ENCODE peak calls at places on chromosomes 11 and 22, in seven cellular contexts. One of them, this sample, is unnamed.

GRCh38 chr11:58133329-58134076 is 8.2 kb upstream of the OR9I1 start:
- DNase-seq in stimulated activated CD4-positive, alpha-beta T cell treated with anti-CD3 and anti-CD28 coated beads, Interleukin-12 subunit alpha, Interleukin-12 subunit beta, amount 100 ng/mL, for 48 hours: no peak
- DNase-seq in epithelial cell of prostate: peak; percentile 12
- DNase-seq in activated CD4-positive, CD25-positive, alpha-beta regulatory T cell treated with anti-CD3 and anti-CD28 coated beads, Interleukin-2, amount 50 U/mL, for 16 hours: no peak
- DNase-seq in NCI-H146: no peak
- DNase-seq in iris pigment epithelial cell: no peak
- DNase-seq in brain microvascular endothelial cell: no peak
- DNase-seq in this sample: no peak

GRCh38 chr11:76054330-76054729 is 152.0 kb downstream of the WNT11 start:
- DNase-seq in stimulated activated CD4-positive, alpha-beta T cell treated with anti-CD3 and anti-CD28 coated beads, Interleukin-12 subunit alpha, Interleukin-12 subunit beta, amount 100 ng/mL, for 48 hours: no peak
- DNase-seq in epithelial cell of prostate: no peak
- DNase-seq in activated CD4-positive, CD25-positive, alpha-beta regulatory T cell treated with anti-CD3 and anti-CD28 coated beads, Interleukin-2, amount 50 U/mL, for 16 hours: no peak
- DNase-seq in NCI-H146: no peak
- DNase-seq in iris pigment epithelial cell: no peak
- DNase-seq in brain microvascular endothelial cell: no peak
- DNase-seq in this sample: no peak

GRCh38 chr11:121864660-121865059 is 251.4 kb downstream of the BLID start:
- DNase-seq in stimulated activated CD4-positive, alpha-beta T cell treated with anti-CD3 and anti-CD28 coated beads, Interleukin-12 subunit alpha, Interleukin-12 subunit beta, amount 100 ng/mL, for 48 hours: no peak
- DNase-seq in epithelial cell of prostate: no peak
- DNase-seq in activated CD4-positive, CD25-positive, alpha-beta regulatory T cell treated with anti-CD3 and anti-CD28 coated beads, Interleukin-2, amount 50 U/mL, for 16 hours: no peak
- DNase-seq in NCI-H146: no peak
- DNase-seq in iris pigment epithelial cell: no peak
- DNase-seq in brain microvascular endothelial cell: no peak
- DNase-seq in this sample: no peak

GRCh38 chr22:37777122-37777687 is 30.5 kb upstream of the GCAT start:
- DNase-seq in stimulated activated CD4-positive, alpha-beta T cell treated with anti-CD3 and anti-CD28 coated beads, Interleukin-12 subunit alpha, Interleukin-12 subunit beta, amount 100 ng/mL, for 48 hours: no peak
- DNase-seq in epithelial cell of prostate: peak; percentile 98
- DNase-seq in activated CD4-positive, CD25-positive, alpha-beta regulatory T cell treated with anti-CD3 and anti-CD28 coated beads, Interleukin-2, amount 50 U/mL, for 16 hours: no peak
- DNase-seq in NCI-H146: peak; percentile 29
- DNase-seq in iris pigment epithelial cell: peak; percentile 55
- DNase-seq in brain microvascular endothelial cell: peak; percentile 49
- DNase-seq in this sample: no peak

GRCh38 chr22:23698094-23698493 is 7.3 kb downstream of the RGL4 start:
- DNase-seq in stimulated activated CD4-positive, alpha-beta T cell treated with anti-CD3 and anti-CD28 coated beads, Interleukin-12 subunit alpha, Interleukin-12 subunit beta, amount 100 ng/mL, for 48 hours: no peak
- DNase-seq in epithelial cell of prostate: no peak
- DNase-seq in activated CD4-positive, CD25-positive, alpha-beta regulatory T cell treated with anti-CD3 and anti-CD28 coated beads, Interleukin-2, amount 50 U/mL, for 16 hours: no peak
- DNase-seq in NCI-H146: no peak
- DNase-seq in iris pigment epithelial cell: no peak
- DNase-seq in brain microvascular endothelial cell: no peak
- DNase-seq in this sample: no peak

GRCh38 chr11:132131051-132131450 is 760.6 kb downstream of the NTM start:
- DNase-seq in stimulated activated CD4-positive, alpha-beta T cell treated with anti-CD3 and anti-CD28 coated beads, Interleukin-12 subunit alpha, Interleukin-12 subunit beta, amount 100 ng/mL, for 48 hours: no peak
- DNase-seq in epithelial cell of prostate: no peak
- DNase-seq in activated CD4-positive, CD25-positive, alpha-beta regulatory T cell treated with anti-CD3 and anti-CD28 coated beads, Interleukin-2, amount 50 U/mL, for 16 hours: no peak
- DNase-seq in NCI-H146: peak; percentile 98
- DNase-seq in iris pigment epithelial cell: no peak
- DNase-seq in brain microvascular endothelial cell: no peak
- DNase-seq in this sample: no peak

GRCh38 chr22:40421941-40422340 is 51.5 kb downstream of the SGSM3 start:
- DNase-seq in stimulated activated CD4-positive, alpha-beta T cell treated with anti-CD3 and anti-CD28 coated beads, Interleukin-12 subunit alpha, Interleukin-12 subunit beta, amount 100 ng/mL, for 48 hours: no peak
- DNase-seq in epithelial cell of prostate: no peak
- DNase-seq in activated CD4-positive, CD25-positive, alpha-beta regulatory T cell treated with anti-CD3 and anti-CD28 coated beads, Interleukin-2, amount 50 U/mL, for 16 hours: no peak
- DNase-seq in NCI-H146: no peak
- DNase-seq in iris pigment epithelial cell: no peak
- DNase-seq in brain microvascular endothelial cell: no peak
- DNase-seq in this sample: no peak

GRCh38 chr11:132228756-132229325 is 858.4 kb downstream of the NTM start:
- DNase-seq in stimulated activated CD4-positive, alpha-beta T cell treated with anti-CD3 and anti-CD28 coated beads, Interleukin-12 subunit alpha, Interleukin-12 subunit beta, amount 100 ng/mL, for 48 hours: no peak
- DNase-seq in epithelial cell of prostate: no peak
- DNase-seq in activated CD4-positive, CD25-positive, alpha-beta regulatory T cell treated with anti-CD3 and anti-CD28 coated beads, Interleukin-2, amount 50 U/mL, for 16 hours: no peak
- DNase-seq in NCI-H146: no peak
- DNase-seq in iris pigment epithelial cell: peak; percentile 18
- DNase-seq in brain microvascular endothelial cell: peak; percentile 76
- DNase-seq in this sample: no peak

GRCh38 chr11:128476031-128476430 is 111.3 kb downstream of the ETS1 start:
- DNase-seq in stimulated activated CD4-positive, alpha-beta T cell treated with anti-CD3 and anti-CD28 coated beads, Interleukin-12 subunit alpha, Interleukin-12 subunit beta, amount 100 ng/mL, for 48 hours: no peak
- DNase-seq in epithelial cell of prostate: no peak
- DNase-seq in activated CD4-positive, CD25-positive, alpha-beta regulatory T cell treated with anti-CD3 and anti-CD28 coated beads, Interleukin-2, amount 50 U/mL, for 16 hours: no peak
- DNase-seq in NCI-H146: peak; percentile 18
- DNase-seq in iris pigment epithelial cell: no peak
- DNase-seq in brain microvascular endothelial cell: no peak
- DNase-seq in this sample: no peak

GRCh38 chr11:36062796-36063380 is 119.0 kb downstream of the LDLRAD3 start:
- DNase-seq in stimulated activated CD4-positive, alpha-beta T cell treated with anti-CD3 and anti-CD28 coated beads, Interleukin-12 subunit alpha, Interleukin-12 subunit beta, amount 100 ng/mL, for 48 hours: no peak
- DNase-seq in epithelial cell of prostate: no peak
- DNase-seq in activated CD4-positive, CD25-positive, alpha-beta regulatory T cell treated with anti-CD3 and anti-CD28 coated beads, Interleukin-2, amount 50 U/mL, for 16 hours: no peak
- DNase-seq in NCI-H146: no peak
- DNase-seq in iris pigment epithelial cell: no peak
- DNase-seq in brain microvascular endothelial cell: no peak
- DNase-seq in this sample: no peak

GRCh38 chr11:95359323-95359656 is 128.3 kb upstream of the SESN3 start:
- DNase-seq in stimulated activated CD4-positive, alpha-beta T cell treated with anti-CD3 and anti-CD28 coated beads, Interleukin-12 subunit alpha, Interleukin-12 subunit beta, amount 100 ng/mL, for 48 hours: no peak
- DNase-seq in epithelial cell of prostate: no peak
- DNase-seq in activated CD4-positive, CD25-positive, alpha-beta regulatory T cell treated with anti-CD3 and anti-CD28 coated beads, Interleukin-2, amount 50 U/mL, for 16 hours: no peak
- DNase-seq in NCI-H146: no peak
- DNase-seq in iris pigment epithelial cell: no peak
- DNase-seq in brain microvascular endothelial cell: no peak
- DNase-seq in this sample: no peak